ENCODE peak calls at places on chromosomes 13 and 19, in four cellular contexts. T, P, Q and C are unnamed samples. For H3K4me1 and H3K27me3, the result is how much of the 10 kb centered on the place peaks cover.

GRCh38 chr19:14347999-14348889 is 33.0 kb upstream of the ADGRE5 start:
- DNase-seq in T (peak), P (peak), Q (no peak), C (peak)

GRCh38 chr13:105969761-105970160 is 565.7 kb downstream of the EFNB2 start:
- DNase-seq in T (no peak), P (peak), Q (no peak), C (no peak)

GRCh38 chr13:53507741-53508140 is 479.1 kb downstream of the OLFM4 start:
- DNase-seq in T (no peak), P (no peak), Q (no peak), C (no peak)

GRCh38 chr13:28499579-28499978 is 4.7 kb upstream of the FLT1 start:
- DNase-seq in T (no peak), P (no peak), Q (no peak), C (no peak)

GRCh38 chr13:68908879-68909278 is 1198.7 kb upstream of the ATXN8OS start:
- DNase-seq in T (no peak), P (no peak), Q (no peak), C (no peak)

GRCh38 chr13:60019119-60019993 is 144.4 kb downstream of the DIAPH3 start:
- DNase-seq in T (peak), P (peak), Q (no peak), C (no peak)

GRCh38 chr13:94234766-94235165 is 244.7 kb downstream of the DCT start:
- DNase-seq in T (no peak), P (no peak), Q (no peak), C (no peak)

GRCh38 chr19:8698433-8699063 is at the start of gene ACTL9:
- DNase-seq in T (no peak), P (no peak), Q (no peak), C (no peak)

GRCh38 chr13:41178040-41178439 is 16.3 kb downstream of the KBTBD7 start:
- DNase-seq in T (peak), P (peak), Q (no peak), C (no peak)

GRCh38 chr19:41995959-41996797 is 2.1 kb upstream of the ATP1A3 start:
- DNase-seq in T (no peak), P (no peak), Q (no peak), C (no peak)

GRCh38 chr13:113553541-113554332 is 30.8 kb upstream of the TFDP1 start:
- DNase-seq in T (no peak), P (no peak), Q (no peak), C (no peak)

GRCh38 chr13:47326061-47326460 is 429.2 kb upstream of the HTR2A start:
- DNase-seq in T (peak), P (peak), Q (no peak), C (no peak)

GRCh38 chr19:29378543-29379105 is 147.2 kb upstream of the VSTM2B start:
- DNase-seq in T (no peak), P (no peak), Q (no peak), C (no peak)

GRCh38 chr13:21657538-21657937 is 13.3 kb upstream of the FGF9 start:
- DNase-seq in T (peak), P (peak), Q (no peak), C (no peak)

GRCh38 chr13:42807866-42808265 is 26.5 kb downstream of the FAM216B start:
- DNase-seq in T (peak), P (peak), Q (no peak), C (no peak)

GRCh38 chr13:42373048-42373812 is 101.3 kb downstream of the AKAP11 start:
- DNase-seq in T (no peak), P (no peak), Q (no peak), C (no peak)

GRCh38 chr13:40666905-40667621 is 622 bp upstream of the FOXO1 start:
- DNase-seq in T (no peak), P (no peak), Q (no peak), C (peak)

GRCh38 chr19:19406878-19407639 is 1.6 kb downstream of the GATAD2A start:
- DNase-seq in T (peak), P (peak), Q (no peak), C (peak)
- H3K4me1 ChIP-seq in T (under half), P (under half), Q (under half), C (under half)

GRCh38 chr19:32138416-32138815 is 207.0 kb upstream of the ZNF507 start:
- DNase-seq in T (no peak), P (no peak), Q (no peak), C (no peak)
- H3K4me3 ChIP-seq in T (no peak), P (no peak), Q (no peak), C (no peak)

DNA sequence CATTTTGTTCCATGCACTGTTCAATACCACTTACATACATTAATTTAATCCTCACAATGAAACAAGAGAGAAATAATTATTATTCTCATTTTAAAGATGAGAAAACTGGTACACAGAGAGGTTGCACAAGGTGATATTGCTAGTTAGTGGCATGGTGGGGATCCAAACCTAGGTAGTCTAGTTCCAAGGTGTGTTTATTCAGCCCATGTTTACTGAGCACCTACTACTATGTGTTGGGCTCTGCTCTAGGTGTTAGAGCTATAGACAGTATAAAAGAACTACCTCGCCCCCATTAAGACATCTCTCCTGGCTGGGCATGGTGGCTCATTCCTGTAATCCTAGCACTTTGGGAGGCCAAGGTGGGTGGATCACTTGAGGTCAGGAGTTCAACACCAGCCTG is 3.2 kb upstream of the PMIS2 start:
- DNase-seq in T (no peak), P (no peak), Q (no peak), C (no peak)
- H3K27me3 ChIP-seq in T (under half), P (under half), Q (under half), C (under half)

GRCh38 chr13:110274687-110275086 is 32.3 kb downstream of the COL4A1 start:
- DNase-seq in T (no peak), P (no peak), Q (no peak), C (peak)

GRCh38 chr13:110272227-110272626 is 34.7 kb downstream of the COL4A1 start:
- DNase-seq in T (no peak), P (no peak), Q (no peak), C (no peak)

GRCh38 chr13:110272651-110273050 is 34.3 kb downstream of the COL4A1 start:
- DNase-seq in T (no peak), P (no peak), Q (no peak), C (no peak)

GRCh38 chr13:110271313-110271712 is 35.6 kb downstream of the COL4A1 start:
- DNase-seq in T (no peak), P (no peak), Q (no peak), C (no peak)

GRCh38 chr13:110273254-110273653 is 33.7 kb downstream of the COL4A1 start:
- DNase-seq in T (no peak), P (no peak), Q (no peak), C (no peak)
- H3K4me1 ChIP-seq in T (under half), P (under half), Q (under half), C (under half)

GRCh38 chr19:38204096-38204495 is 19.9 kb downstream of the DPF1 start:
- DNase-seq in T (no peak), P (no peak), Q (no peak), C (no peak)

GRCh38 chr19:38204728-38205127 is 19.3 kb downstream of the DPF1 start:
- DNase-seq in T (no peak), P (no peak), Q (no peak), C (no peak)

GRCh38 chr19:38203197-38203596 is 20.8 kb downstream of the DPF1 start:
- DNase-seq in T (no peak), P (no peak), Q (no peak), C (no peak)

GRCh38 chr19:38201731-38202130 is 22.3 kb downstream of the DPF1 start:
- DNase-seq in T (no peak), P (no peak), Q (no peak), C (no peak)

GRCh38 chr19:38202504-38202903 is 21.5 kb downstream of the DPF1 start:
- DNase-seq in T (no peak), P (no peak), Q (no peak), C (no peak)
- H3K4me3 ChIP-seq in T (no peak), P (no peak), Q (no peak), C (no peak)

DNA sequence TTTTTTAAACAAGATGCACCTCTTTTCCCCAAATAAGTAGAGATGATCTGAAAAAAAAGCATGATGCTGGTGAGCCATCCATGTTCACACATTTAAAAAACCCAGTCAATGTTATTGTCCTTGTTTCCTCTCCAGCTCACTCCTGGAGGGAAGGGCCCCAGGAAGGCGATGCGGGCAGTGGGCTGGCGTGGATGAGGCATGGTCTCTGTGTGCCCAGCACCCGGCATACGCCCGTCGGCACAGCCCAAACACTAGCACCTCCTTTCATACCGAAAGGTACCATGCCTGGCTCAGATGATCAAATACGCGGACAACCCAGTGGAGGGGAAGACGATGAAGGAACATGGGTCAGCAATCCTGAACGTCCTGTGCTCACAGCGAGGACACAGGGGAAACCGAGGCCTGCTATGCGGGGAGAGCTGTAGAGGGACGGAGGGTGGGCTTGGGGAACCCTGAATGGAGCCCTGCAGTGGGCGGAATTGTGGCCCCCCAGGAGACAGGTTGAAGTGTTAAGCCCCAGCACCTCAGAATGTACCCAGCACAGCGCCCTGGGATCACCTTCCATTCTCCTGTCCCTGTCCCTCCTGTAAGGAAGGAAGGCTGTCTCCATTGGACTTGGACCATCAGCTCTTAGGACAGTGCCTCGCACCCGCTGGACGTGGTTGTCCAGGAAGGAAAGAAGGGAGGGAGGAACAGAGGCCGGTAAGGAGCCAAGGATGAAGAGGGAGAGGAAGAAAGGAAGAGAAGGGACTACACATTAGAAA is 49.4 kb downstream of the SOX1 start:
- DNase-seq in T (no peak), P (no peak), Q (no peak), C (no peak)
- H3K27me3 ChIP-seq in T (half or more), P (under half), Q (under half), C (under half)

GRCh38 chr13:50123515-50123861 is 108.2 kb downstream of the KCNRG start:
- DNase-seq in T (no peak), P (no peak), Q (no peak), C (no peak)
- H3K4me1 ChIP-seq in T (under half), P (under half), Q (under half), C (under half)

GRCh38 chr13:45162194-45162593 is 38.7 kb downstream of the KCTD4 start:
- DNase-seq in T (peak), P (peak), Q (no peak), C (no peak)
- H3K4me3 ChIP-seq in T (no peak), P (no peak), Q (no peak), C (no peak)

DNA sequence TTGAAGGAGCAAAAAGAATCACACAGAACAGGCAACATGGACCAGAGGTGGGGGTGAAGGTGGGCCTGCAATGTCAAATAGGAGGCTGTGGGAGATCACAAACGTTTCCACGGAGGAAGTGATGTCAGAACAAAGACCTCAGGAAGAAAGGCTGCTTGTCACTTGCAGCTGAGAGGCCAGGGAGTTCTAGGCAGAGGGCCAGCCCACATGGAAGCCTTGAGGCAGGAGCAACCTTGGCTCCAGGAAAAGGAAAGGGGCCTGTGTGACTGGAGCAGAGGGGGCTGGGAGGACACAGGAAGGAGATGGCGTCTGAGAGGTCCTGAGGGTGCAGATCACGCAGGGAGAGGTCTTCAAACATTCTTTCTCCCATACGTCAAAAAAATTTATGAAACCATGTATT is 16.3 kb downstream of the ZNF160 start:
- DNase-seq in T (peak), P (peak), Q (no peak), C (peak)
- H3K27me3 ChIP-seq in T (under half), P (under half), Q (under half), C (under half)